ENCODE peak calls at places on chromosomes 3 and 15, in eight cellular contexts. O is Peyer's patch, B is IMR-90, K is stomach, V is right cardiac atrium, Z is fibroblast of lung, P is prostate gland, U is sigmoid colon. X is an unnamed sample.

GRCh38 chr15:49877871-49878511 is 241.0 kb downstream of the ATP8B4 start:
- DNase-seq in B (peak), Z (peak), U (peak), K (no peak), O (no peak), V (no peak), P (no peak), X (no peak)

GRCh38 chr3:69115731-69116130 is 6.7 kb downstream of the LMOD3 start:
- DNase-seq in P (no peak), O (no peak), K (no peak), V (no peak), Z (peak), B (peak), U (no peak), X (no peak)

GRCh38 chr3:170357920-170358854 is 672 bp downstream of the SKIL start:
- DNase-seq in V (peak), B (peak), P (peak), K (peak), O (peak), Z (peak), U (peak), X (peak)

GRCh38 chr15:42178056-42178455 is 21.6 kb upstream of the PLA2G4F start:
- DNase-seq in O (no peak), V (no peak), P (peak), K (no peak), B (no peak), U (no peak), Z (no peak), X (no peak)

GRCh38 chr15:52069559-52069958 is 43.0 kb downstream of the BCL2L10 start:
- DNase-seq in V (no peak), Z (no peak), B (no peak), K (peak), U (no peak), P (no peak), O (peak), X (no peak)

GRCh38 chr3:133996996-133997395 is 32.7 kb downstream of the SLCO2A1 start:
- DNase-seq in U (peak), Z (no peak), K (no peak), B (no peak), V (no peak), P (no peak), O (no peak), X (no peak)

GRCh38 chr3:159234306-159234705 is 432.5 kb downstream of the MFSD1 start:
- DNase-seq in K (no peak), P (no peak), U (no peak), Z (no peak), V (no peak), B (no peak), O (no peak), X (no peak)

GRCh38 chr3:134609821-134610454 is 40.9 kb downstream of the KY start:
- DNase-seq in Z (no peak), O (no peak), K (no peak), V (no peak), B (no peak), P (peak), U (no peak), X (no peak)

DNA sequence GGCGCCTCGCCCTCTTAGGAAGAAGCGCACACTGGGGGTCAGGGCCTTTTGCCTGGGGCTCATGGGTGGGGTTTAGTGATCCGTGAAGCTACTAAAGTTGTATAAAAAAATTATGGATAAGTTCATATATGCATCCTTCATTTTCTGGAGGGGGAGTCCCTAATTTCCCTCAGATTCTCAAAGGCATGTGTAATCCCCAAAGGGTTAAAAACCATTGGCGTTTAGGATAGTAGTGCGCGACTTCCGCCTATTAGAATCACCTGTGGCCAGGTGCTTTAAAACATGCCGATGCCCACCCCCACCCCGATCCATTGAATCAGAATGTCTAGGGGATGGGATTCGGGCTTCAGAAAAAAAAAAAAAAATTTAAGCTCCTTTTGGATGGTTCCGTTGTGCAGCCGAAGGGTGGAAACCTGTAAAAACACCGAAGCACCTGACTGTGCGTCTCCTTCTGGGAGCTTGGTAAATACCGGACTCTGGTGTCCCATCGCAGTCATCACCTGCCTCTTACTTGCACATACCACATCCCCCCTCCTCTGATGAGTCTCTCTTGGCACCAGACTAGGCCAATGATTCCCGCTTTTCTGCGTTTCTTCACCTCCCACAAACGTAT is 594 bp downstream of the APH1B start:
- DNase-seq in K (no peak), Z (no peak), P (peak), V (no peak), U (peak), B (no peak), O (no peak), X (no peak)
- H3K27ac ChIP-seq in K (peak), Z (peak), P (peak), V (peak), U (peak), B (peak), O (peak), X (peak)

DNA sequence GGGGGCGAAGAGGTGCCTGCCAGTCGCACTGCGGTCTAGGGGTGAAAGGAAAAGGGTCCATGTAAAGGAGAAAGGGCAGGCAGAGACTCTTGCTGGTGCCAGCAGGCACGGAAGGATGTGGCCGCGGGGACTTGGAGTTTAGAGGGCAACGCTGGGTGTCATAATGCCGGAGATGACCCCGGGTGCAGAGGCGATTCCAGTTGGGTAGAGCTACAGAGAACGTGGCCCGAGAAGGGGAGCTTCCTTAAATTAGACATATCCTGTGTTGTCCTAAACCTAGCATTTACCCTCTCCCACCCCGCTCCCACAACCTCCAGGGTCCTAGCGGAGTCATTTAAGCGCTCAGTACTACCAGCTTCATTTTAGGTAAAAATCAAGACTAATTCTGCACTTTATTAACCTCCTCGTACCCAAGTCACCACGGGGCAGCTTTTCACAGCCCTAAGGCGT is 245.7 kb upstream of the TOPAZ1 start:
- DNase-seq in U (no peak), P (no peak), V (no peak), O (no peak), K (no peak), Z (no peak), B (no peak), X (no peak)
- H3K4me3 ChIP-seq in U (peak), P (no peak), V (no peak), O (peak), K (peak), Z (peak), B (no peak), X (peak)

GRCh38 chr15:70703483-70703882 is 59.9 kb downstream of the UACA start:
- DNase-seq in Z (no peak), P (no peak), B (no peak), O (no peak), K (no peak), V (no peak), U (no peak), X (no peak)
- H3K27ac ChIP-seq in Z (peak), P (no peak), B (peak), O (no peak), K (peak), V (peak), U (peak), X (peak)

DNA sequence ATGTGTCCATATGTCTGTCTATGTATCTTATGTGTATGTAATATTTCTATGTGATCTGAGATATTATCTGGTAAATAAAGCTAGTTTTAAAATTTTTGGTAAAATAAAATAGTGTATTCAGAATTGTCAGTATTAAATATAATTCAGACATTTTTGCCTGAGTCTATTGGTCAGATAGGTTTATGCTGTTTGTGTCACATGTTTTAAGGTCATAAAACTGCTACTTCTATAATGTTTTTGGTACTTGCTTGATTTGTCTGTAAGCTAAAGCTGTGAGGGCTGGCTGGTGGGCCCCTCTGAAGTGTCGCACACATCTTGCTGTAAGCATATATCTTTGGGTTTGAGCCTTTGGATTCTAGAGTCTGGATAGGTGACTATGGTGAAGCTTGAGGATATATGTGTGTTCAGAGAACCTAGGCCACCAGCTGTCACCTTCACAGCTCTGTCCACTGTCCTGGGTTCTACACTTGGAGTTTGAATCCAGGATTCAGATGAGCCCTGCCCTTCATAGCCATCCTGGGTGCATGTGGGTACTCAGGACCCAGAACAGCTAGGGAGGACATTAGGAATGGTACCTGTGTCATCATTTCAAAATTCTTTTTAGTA is 71.8 kb upstream of the STRIT1 start:
- DNase-seq in V (no peak), U (no peak), P (no peak), K (no peak), B (no peak), Z (no peak), O (no peak), X (no peak)
- H3K4me3 ChIP-seq in V (no peak), U (no peak), P (no peak), K (no peak), B (no peak), Z (no peak), O (no peak), X (no peak)

GRCh38 chr15:89783861-89784685 is 7.9 kb downstream of the MESP2 start:
- DNase-seq in B (no peak), O (no peak), K (no peak), Z (no peak), U (no peak), P (no peak), V (no peak), X (no peak)

GRCh38 chr15:89780601-89781000 is 4.5 kb downstream of the MESP2 start:
- DNase-seq in O (no peak), U (no peak), V (no peak), Z (no peak), B (no peak), P (no peak), K (no peak), X (no peak)

GRCh38 chr15:89781055-89781454 is 4.9 kb downstream of the MESP2 start:
- DNase-seq in Z (no peak), K (no peak), V (no peak), B (no peak), U (no peak), O (peak), P (no peak), X (no peak)

GRCh38 chr15:89783111-89783860 is 7.2 kb downstream of the MESP2 start:
- DNase-seq in V (peak), Z (peak), K (no peak), U (no peak), B (peak), O (no peak), P (no peak), X (no peak)

DNA sequence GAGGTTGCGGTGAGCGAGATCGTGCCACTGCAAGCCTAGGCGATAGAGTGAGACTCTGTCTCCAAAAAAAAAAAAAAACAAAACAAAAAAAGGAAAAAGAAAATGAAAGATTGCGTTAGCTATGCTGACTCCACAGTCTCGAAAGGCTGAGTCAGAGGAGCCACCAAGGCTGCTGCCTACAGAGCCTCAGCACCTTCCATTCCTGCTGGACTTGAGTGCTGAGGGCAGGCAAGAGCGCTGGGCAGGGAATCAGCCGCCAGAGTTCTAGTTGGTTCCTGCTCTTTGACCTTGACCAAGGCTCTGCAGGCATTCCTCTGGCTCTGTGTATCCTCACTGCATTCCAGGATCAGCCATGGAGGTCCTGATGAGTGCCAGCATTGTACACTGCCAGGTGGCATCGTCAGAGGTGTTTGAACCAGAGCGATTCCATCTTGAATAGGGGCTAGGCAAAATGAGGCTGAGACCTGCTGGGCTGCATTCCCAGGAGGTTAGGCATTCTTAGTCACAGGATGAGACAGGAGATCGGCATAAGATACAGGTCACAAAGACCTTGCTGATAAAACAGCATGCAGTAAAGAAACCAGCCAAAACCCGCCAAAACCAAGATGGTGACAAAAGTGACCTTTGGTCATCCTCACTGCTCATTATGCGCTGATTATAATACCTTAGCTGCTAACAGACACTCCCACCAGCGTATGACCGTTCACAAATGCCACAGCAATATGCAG is 5.9 kb downstream of the MESP2 start:
- DNase-seq in B (peak), P (no peak), V (no peak), O (peak), K (no peak), U (no peak), Z (peak), X (no peak)
- H3K27ac ChIP-seq in B (no peak), P (no peak), V (no peak), O (no peak), K (no peak), U (no peak), Z (no peak), X (no peak)

GRCh38 chr3:64464955-64465354 is 222.8 kb downstream of the ADAMTS9 start:
- DNase-seq in V (no peak), O (no peak), B (no peak), K (no peak), U (no peak), P (no peak), Z (no peak), X (no peak)

GRCh38 chr3:64463981-64464380 is 223.8 kb downstream of the ADAMTS9 start:
- DNase-seq in P (no peak), Z (no peak), K (no peak), B (no peak), V (no peak), O (no peak), U (no peak), X (no peak)

GRCh38 chr3:64460877-64461276 is 226.9 kb downstream of the ADAMTS9 start:
- DNase-seq in O (no peak), Z (peak), B (peak), K (no peak), V (no peak), U (no peak), P (no peak), X (no peak)

GRCh38 chr3:64459711-64460110 is 228.1 kb downstream of the ADAMTS9 start:
- DNase-seq in P (no peak), V (no peak), B (peak), Z (peak), U (no peak), K (no peak), O (no peak), X (no peak)

DNA sequence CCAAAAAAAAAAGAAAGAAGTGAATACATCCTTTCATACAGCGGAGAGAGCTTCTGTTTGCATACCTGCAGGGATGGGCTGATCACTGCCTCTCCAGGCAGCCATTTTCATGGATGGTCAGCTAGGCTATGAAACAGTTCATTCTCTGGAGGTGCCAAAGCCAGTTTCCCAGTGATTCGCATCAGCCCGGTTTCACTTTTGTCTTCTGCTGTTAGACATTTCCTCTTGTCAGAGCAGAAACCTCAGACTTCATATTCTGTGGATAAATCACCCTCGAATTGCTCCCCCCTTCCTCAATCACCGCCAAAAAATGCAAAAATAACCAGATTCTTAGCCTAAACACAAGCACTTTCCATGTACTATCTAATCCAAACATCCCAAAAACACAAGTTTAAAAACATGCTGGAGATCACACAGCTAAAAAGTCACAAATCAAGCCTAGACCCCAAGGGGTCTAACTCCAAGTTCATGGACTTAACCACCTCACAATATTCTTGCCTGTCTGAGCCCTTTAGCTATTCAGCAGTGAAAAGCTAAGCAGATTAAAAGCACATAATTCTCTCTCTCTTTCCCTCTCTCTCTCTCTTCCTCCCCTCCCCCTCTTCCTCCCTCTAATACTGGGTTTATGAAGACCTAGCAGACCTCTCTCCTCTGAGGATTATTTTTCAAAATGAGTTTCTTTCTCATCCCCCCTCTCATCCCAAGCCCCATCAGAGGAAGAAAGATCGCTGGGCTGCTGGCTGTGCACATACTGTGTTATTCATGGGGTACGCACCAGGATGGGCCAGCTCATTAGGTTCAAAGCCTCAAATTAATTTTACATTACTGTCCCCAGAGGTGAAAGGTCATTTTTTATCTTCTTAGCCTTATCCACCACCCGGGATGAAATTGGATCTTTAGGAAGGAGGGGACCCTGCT is 225.3 kb downstream of the ADAMTS9 start:
- DNase-seq in Z (peak), K (no peak), U (no peak), B (peak), O (no peak), V (no peak), P (no peak), X (no peak)
- H3K4me3 ChIP-seq in Z (peak), K (no peak), U (no peak), B (peak), O (no peak), V (no peak), P (no peak), X (no peak)

GRCh38 chr15:82972990-82973389 is 13.0 kb upstream of the RAMAC start:
- DNase-seq in U (no peak), P (no peak), K (no peak), O (no peak), V (no peak), Z (no peak), B (no peak), X (no peak)
- H3K27ac ChIP-seq in U (no peak), P (no peak), K (no peak), O (no peak), V (no peak), Z (no peak), B (no peak), X (no peak)

GRCh38 chr3:33218072-33218445 is 551 bp downstream of the SUSD5 start:
- DNase-seq in K (no peak), B (no peak), Z (peak), U (no peak), O (no peak), P (no peak), V (no peak), X (no peak)
- H3K4me3 ChIP-seq in K (peak), B (peak), Z (peak), U (peak), O (no peak), P (peak), V (peak), X (peak)

GRCh38 chr3:58963928-58964497 is 85.8 kb downstream of the CFAP20DC start:
- DNase-seq in Z (peak), B (peak), K (no peak), O (no peak), P (no peak), U (no peak), V (no peak), X (no peak)
- H3K27ac ChIP-seq in Z (no peak), B (no peak), K (no peak), O (no peak), P (no peak), U (no peak), V (no peak), X (no peak)

X was measured in lower lobe of right lung.